ENCODE peak calls at places on chromosomes 7 and 10, in six cellular contexts. S is HEK293T, N is IMR-90, K is HepG2, I is A549, F is K562. D is an unnamed sample.

GRCh38 chr10:114550756-114551290 is 107.3 kb downstream of the ABLIM1 start:
- DNase-seq in S (no peak), N (peak), K (peak), I (peak), F (no peak), D (no peak)

GRCh38 chr10:5499493-5499800 is at the start of gene CALML5:
- DNase-seq in S (no peak), N (no peak), K (no peak), I (no peak), F (no peak), D (no peak)

GRCh38 chr10:5404188-5405041 is at the start of gene TUBAL3:
- DNase-seq in S (no peak), N (no peak), K (no peak), I (no peak), F (peak), D (no peak)

GRCh38 chr7:155108144-155108901 is 38.2 kb downstream of the HTR5A start:
- DNase-seq in S (no peak), N (no peak), K (no peak), I (no peak), F (no peak), D (no peak)

GRCh38 chr7:129875160-129875559 is 77.6 kb downstream of the UBE2H start:
- DNase-seq in S (no peak), N (no peak), K (no peak), I (no peak), F (no peak), D (no peak)

GRCh38 chr10:129888784-129889616 is 75.1 kb downstream of the EBF3 start:
- DNase-seq in S (peak), N (peak), K (no peak), I (peak), F (peak), D (no peak)

GRCh38 chr7:33452805-33453502 is 323.6 kb downstream of the BBS9 start:
- DNase-seq in S (no peak), N (peak), K (peak), I (no peak), F (no peak), D (no peak)

GRCh38 chr10:132687893-132688579 is 97.9 kb downstream of the NKX6-2 start:
- DNase-seq in S (no peak), N (no peak), K (no peak), I (no peak), F (no peak), D (no peak)

GRCh38 chr10:128156999-128157755 is 31.0 kb upstream of the MKI67 start:
- DNase-seq in S (no peak), N (no peak), K (peak), I (no peak), F (no peak), D (no peak)

GRCh38 chr7:111796671-111797070 is 234.4 kb upstream of the IMMP2L start:
- DNase-seq in S (no peak), N (peak), K (no peak), I (no peak), F (no peak), D (no peak)

DNA sequence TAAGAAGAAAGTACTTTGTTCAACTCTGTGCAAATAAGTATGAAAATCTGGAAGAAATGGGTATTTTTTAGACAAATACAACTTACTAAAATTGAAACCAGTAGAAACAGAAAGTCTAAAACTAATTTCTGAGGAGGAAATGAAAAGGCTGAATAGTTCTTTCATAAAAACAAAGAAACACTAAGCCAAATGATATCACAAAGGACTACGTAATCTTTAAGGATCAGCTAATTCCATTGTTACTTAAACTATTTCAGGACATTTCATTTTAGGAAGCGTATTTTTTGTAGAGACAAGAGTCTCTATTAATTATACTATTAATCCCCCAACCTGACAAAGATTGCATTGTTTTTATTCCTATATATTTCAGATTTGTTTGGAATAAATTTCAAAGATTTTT is 11.2 kb upstream of the CCSER2 start:
- DNase-seq in S (no peak), N (no peak), K (no peak), I (no peak), F (no peak), D (no peak)
- TF ChIP-seq BHLHE40 in S (no peak), N (no peak), K (no peak), I (no peak), F (no peak), D (peak)

DNA sequence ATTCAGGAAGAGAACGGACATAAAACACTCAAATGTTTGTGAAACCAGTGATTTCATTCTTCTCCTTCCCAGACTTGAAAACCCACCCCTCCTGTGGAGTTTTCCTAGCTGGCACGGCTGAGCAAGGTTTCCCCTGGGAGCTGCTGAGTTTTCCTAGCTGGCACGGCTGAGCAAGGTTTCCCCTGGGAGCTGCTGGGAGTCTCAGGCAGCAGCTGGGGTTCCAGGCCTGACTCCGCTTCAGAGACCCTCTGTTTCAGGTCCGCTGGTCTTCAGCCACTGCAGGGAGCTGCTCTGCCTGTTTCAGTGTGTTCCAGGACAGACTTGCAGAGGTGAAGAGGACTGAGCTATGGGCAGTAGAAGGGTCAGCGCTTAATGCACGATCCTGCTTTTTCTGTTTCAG is 104.9 kb downstream of the XRCC2 start:
- DNase-seq in S (no peak), N (no peak), K (no peak), I (no peak), F (no peak), D (no peak)
- TF ChIP-seq BHLHE40 in S (no peak), N (no peak), K (no peak), I (no peak), F (no peak), D (no peak)

GRCh38 chr10:21488246-21488953 is 37.1 kb downstream of the SKIDA1 start:
- DNase-seq in S (no peak), N (no peak), K (no peak), I (no peak), F (no peak), D (no peak)
- TF ChIP-seq BHLHE40 in S (no peak), N (no peak), K (no peak), I (no peak), F (no peak), D (no peak)

DNA sequence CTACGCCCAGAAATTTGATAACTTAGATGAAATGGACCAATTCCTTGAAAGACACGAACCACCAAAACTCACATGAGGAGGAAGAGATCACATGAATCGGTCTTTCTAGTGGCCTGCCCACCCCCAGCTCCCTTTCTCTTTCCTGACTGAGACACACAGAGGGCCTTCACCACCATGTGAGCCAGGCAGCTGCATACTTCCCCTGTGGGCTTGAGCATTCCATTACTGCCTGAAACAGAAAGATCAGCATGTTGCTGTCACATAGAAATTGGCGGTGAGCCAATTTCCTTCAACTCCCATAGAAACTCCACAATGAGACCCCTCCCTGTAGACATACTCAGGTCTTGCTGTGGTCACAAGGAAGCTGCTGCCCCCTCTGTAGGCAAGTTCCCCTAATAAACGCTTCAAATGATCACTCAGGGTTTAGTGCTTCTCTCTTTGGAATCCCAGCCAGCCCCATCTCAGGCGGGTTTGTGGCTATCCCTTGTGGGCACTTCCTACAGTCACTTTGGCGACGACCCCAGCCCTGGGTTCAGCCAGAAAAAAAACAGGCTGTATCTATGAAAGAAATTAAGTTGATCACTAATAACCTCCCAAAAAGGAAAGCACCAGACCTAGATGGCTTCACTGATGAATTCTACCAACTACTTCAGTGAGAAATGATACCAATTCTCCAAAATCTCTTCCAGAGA is 208.4 kb downstream of the MAD1L1 start:
- DNase-seq in S (no peak), N (no peak), K (peak), I (no peak), F (no peak), D (no peak)
- TF ChIP-seq BHLHE40 in S (no peak), N (no peak), K (no peak), I (no peak), F (no peak), D (no peak)

DNA sequence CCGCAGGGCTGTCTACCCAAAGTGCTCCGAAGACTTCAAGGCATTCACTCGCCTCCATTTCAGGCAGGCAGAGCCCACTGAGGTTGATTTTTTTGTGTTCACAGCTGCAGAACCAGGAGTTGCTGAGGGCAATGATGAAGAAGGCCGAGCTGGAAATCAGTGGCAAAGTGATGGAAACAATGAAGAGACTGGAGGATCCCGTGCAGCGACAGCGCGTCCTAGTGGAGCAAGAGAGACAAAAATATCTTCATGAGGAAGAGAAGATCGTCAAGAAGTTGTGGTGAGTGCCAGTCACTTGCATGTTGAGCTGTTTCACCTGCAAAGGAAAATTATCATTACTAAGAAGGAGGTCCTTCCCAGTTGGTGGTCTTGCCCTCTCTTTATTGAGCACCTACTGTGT is 210.5 kb downstream of the ARHGAP21 start:
- DNase-seq in S (peak), N (peak), K (no peak), I (no peak), F (no peak), D (no peak)
- TF ChIP-seq BHLHE40 in S (no peak), N (no peak), K (no peak), I (no peak), F (no peak), D (no peak)

DNA sequence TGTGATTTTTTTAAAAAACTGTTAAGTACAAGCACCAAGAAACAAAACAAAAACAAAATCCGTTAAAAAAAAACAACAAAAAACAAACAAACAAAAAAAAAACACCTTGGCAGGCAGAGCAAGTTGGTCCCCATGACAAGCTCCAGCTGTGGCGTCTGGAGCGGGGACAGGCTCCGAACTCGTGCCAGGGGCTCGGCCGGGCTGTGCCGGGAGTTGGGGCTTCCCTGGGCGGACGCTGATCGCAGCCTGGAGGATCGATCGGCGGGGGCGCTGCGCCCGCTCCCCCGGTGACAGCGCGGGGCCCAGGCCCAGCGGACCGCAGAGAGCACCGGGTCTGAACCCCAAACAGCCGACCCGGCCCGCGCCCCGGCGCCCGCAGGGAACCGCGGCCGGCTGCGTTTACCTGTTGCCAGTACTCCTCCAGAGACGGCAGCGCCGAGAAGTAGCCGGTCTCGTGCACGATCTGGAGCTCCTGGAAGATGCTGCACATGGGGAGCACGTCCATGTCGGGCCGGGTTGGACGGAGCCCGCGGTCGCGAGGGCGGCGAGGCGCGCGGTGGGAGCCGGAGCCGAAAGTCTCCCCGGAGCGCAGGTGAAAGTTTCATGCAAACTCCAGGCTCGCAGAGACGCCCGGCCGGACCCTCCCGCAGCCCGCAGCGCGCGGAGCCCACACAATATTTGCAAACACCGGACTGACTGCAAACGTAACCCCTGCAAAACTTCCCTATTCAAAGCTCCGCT is at the start of gene KLF6:
- DNase-seq in S (no peak), N (peak), K (no peak), I (no peak), F (peak), D (no peak)
- TF ChIP-seq BHLHE40 in S (no peak), N (no peak), K (no peak), I (no peak), F (peak), D (no peak)

GRCh38 chr10:1376384-1376945 is 320.3 kb downstream of the WDR37 start:
- DNase-seq in S (no peak), N (no peak), K (no peak), I (no peak), F (no peak), D (no peak)

GRCh38 chr10:1375805-1376170 is 319.6 kb downstream of the WDR37 start:
- DNase-seq in S (no peak), N (no peak), K (no peak), I (no peak), F (no peak), D (no peak)

GRCh38 chr10:1374501-1374900 is 318.3 kb downstream of the WDR37 start:
- DNase-seq in S (no peak), N (no peak), K (no peak), I (no peak), F (no peak), D (no peak)

GRCh38 chr10:1373287-1373686 is 317.1 kb downstream of the WDR37 start:
- DNase-seq in S (no peak), N (no peak), K (no peak), I (no peak), F (no peak), D (no peak)

DNA sequence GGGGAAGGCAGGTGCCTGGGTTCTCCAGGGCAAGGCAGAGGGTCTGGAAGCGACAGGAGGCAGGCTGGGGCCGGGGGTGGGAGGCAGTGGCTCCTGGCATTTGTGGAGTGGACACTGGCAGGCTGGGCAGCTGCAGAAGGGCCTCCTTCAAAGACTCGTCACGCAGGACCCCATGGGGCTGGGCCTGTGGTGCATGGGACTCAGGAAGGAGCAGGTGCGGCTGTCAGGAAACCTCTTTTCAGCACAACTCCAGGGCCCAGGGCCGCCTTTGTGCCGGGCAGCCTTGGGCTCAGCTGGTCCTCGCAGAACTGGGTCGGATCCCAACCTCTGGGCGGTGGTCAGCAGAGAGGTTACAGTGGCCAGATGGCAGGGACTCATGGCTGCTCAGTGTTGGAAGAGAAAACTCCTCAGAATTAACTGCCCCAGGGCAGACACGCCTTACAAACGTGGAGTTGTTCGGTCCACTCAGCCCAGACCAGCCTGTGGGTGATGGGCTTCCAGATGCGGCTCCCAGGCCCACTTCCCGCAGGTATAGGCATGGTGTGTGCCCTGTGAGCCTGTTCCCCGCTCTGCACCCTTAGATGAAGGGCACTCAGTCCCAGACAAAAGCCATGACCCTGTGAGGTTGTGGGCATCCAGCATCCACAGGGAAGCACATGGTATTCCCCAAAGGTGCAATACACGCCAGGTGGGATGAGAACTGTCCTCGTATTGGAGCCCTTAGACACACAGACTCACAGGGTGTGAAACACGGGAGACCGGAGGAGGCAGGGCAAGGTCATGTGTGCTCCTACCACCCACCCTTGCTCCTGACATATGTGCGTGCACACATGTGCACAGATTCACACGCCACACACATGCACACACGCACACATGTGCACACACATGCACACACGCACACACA is 319.0 kb downstream of the WDR37 start:
- DNase-seq in S (no peak), N (no peak), K (no peak), I (no peak), F (no peak), D (no peak)
- TF ChIP-seq BHLHE40 in S (no peak), N (no peak), K (no peak), I (no peak), F (no peak), D (no peak)

GRCh38 chr10:48598243-48598935 is 6.5 kb downstream of the ARHGAP22 start:
- DNase-seq in S (no peak), N (no peak), K (no peak), I (no peak), F (no peak), D (no peak)
- TF ChIP-seq BHLHE40 in S (no peak), N (no peak), K (no peak), I (no peak), F (no peak), D (no peak)

GRCh38 chr7:112833082-112833481 is 42.9 kb upstream of the TMEM168 start:
- DNase-seq in S (no peak), N (no peak), K (no peak), I (no peak), F (no peak), D (no peak)

GRCh38 chr7:112830769-112831168 is 40.6 kb upstream of the TMEM168 start:
- DNase-seq in S (no peak), N (no peak), K (no peak), I (no peak), F (no peak), D (no peak)

DNA sequence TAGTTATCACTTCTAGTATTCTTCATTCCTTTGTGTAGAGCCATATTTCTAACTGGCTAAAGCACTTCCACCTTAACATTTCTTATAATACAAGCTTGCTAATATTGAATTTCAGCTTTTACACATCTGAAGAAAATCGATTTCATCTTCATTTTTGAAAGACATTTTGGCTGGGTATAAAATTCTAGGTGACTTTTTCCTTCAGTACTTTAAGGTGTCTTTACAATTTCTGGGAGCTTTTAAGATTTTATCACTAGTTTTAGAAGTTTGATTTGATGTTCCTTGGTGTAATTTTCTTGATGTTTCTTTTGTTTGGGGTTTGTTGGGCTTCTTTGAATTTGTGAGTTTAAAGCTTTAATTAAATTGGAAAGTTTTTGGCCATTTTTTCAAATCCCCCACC is 38.5 kb upstream of the TMEM168 start:
- DNase-seq in S (no peak), N (no peak), K (no peak), I (no peak), F (no peak), D (no peak)
- TF ChIP-seq BHLHE40 in S (no peak), N (no peak), K (no peak), I (no peak), F (no peak), D (no peak)

D was measured in GM12878.